ENCODE peak calls at places on chromosomes 13 and 19, in four cellular contexts. H is fibroblast of villous mesenchyme, B is Caco-2, L is cardiac fibroblast. S is an unnamed sample.

GRCh38 chr13:50969691-50970090 is 60.1 kb downstream of the RNASEH2B start:
- DNase-seq in L (no peak), B (peak; percentile 57), H (no peak), S (peak; percentile 5)

GRCh38 chr19:39381910-39382611 is 8.8 kb downstream of the PAF1 start:
- DNase-seq in L (peak; percentile 51), B (no peak), H (no peak), S (no peak)

GRCh38 chr19:38792250-38793111 is 3.5 kb downstream of the LGALS7B start:
- DNase-seq in L (no peak), H (no peak), B (no peak), S (no peak)

GRCh38 chr19:16330811-16331690 is 6.4 kb downstream of the KLF2 start:
- DNase-seq in B (no peak), L (peak; percentile 35), H (no peak), S (no peak)

GRCh38 chr19:39212377-39212742 is 8.3 kb upstream of the SYCN start:
- DNase-seq in H (no peak), B (peak; percentile 67), L (peak; percentile 38), S (no peak)

GRCh38 chr13:43730642-43731041 is 56.1 kb downstream of the ENOX1 start:
- DNase-seq in B (no peak), L (peak; percentile 82), H (peak; percentile 74), S (peak; percentile 38)

GRCh38 chr19:15869109-15869555 is 28.7 kb downstream of the CYP4F2 start:
- DNase-seq in B (peak; percentile 54), L (peak; percentile 5), H (peak; percentile 13), S (peak; percentile 35)

GRCh38 chr19:51097796-51098195 is 10.4 kb downstream of the CTU1 start:
- DNase-seq in L (no peak), B (no peak), H (no peak), S (no peak)

GRCh38 chr19:44740351-44740824 is 8.1 kb upstream of the BCL3 start:
- DNase-seq in L (no peak), B (no peak), H (no peak), S (no peak)

GRCh38 chr13:113769106-113769505 is 10.1 kb downstream of the TMEM255B start:
- DNase-seq in H (no peak), L (no peak), B (no peak), S (no peak)

GRCh38 chr13:96996886-96997285 is 2.6 kb upstream of the OXGR1 start:
- DNase-seq in B (no peak), L (no peak), H (no peak), S (no peak)

GRCh38 chr19:6811906-6812305 is 39.4 kb downstream of the VAV1 start:
- DNase-seq in H (peak; percentile 23), B (peak; percentile 36), L (peak; percentile 88), S (peak; percentile 55)

GRCh38 chr13:110705356-110705825 is 525 bp downstream of the CARS2 start:
- DNase-seq in L (peak; percentile 20), B (no peak), H (no peak), S (no peak)

GRCh38 chr19:42268704-42269517 is at the start of gene CIC:
- DNase-seq in H (peak; percentile 100), L (peak; percentile 100), B (peak; percentile 99), S (peak; percentile 100)

GRCh38 chr13:22927008-22927393 is 253.8 kb upstream of the SGCG start:
- DNase-seq in B (no peak), L (no peak), H (no peak), S (no peak)

GRCh38 chr13:51246411-51247298 is 24.5 kb downstream of the FAM124A start:
- DNase-seq in B (no peak), H (no peak), L (no peak), S (no peak)

GRCh38 chr19:9883231-9883758 is 48.2 kb downstream of the PIN1 start:
- DNase-seq in L (no peak), H (no peak), B (no peak), S (no peak)

GRCh38 chr13:25659091-25659502 is 287.3 kb downstream of the ATP8A2 start:
- DNase-seq in L (no peak), H (no peak), B (peak; percentile 19), S (no peak)

GRCh38 chr13:93814658-93815057 is 588.1 kb downstream of the GPC6 start:
- DNase-seq in B (no peak), L (no peak), H (no peak), S (no peak)

GRCh38 chr13:79225487-79226232 is 180.4 kb downstream of the RBM26 start:
- DNase-seq in B (no peak), L (peak; percentile 2), H (peak; percentile 6), S (no peak)

GRCh38 chr13:42409061-42409460 is 137.1 kb downstream of the AKAP11 start:
- DNase-seq in B (no peak), H (no peak), L (no peak), S (no peak)

GRCh38 chr13:111006508-111007031 is 91.7 kb upstream of the ANKRD10 start:
- DNase-seq in L (peak; percentile 79), B (no peak), H (peak; percentile 88), S (peak; percentile 88)

GRCh38 chr19:44212250-44212864 is at the start of gene ZNF227:
- DNase-seq in H (peak; percentile 97), L (peak; percentile 97), B (peak; percentile 93), S (peak; percentile 97)

GRCh38 chr19:6108721-6109633 is 1.3 kb downstream of the RFX2 start:
- DNase-seq in L (peak; percentile 60), B (peak; percentile 37), H (peak; percentile 53), S (peak; percentile 88)

GRCh38 chr13:66237411-66238062 is 992.6 kb downstream of the PCDH9 start:
- DNase-seq in L (no peak), H (no peak), B (no peak), S (no peak)

GRCh38 chr13:19763618-19764017 is 19.1 kb downstream of the PSPC1 start:
- DNase-seq in B (no peak), H (no peak), L (no peak), S (no peak)

GRCh38 chr19:19354932-19355331 is 34.3 kb downstream of the MAU2 start:
- DNase-seq in H (no peak), B (no peak), L (no peak), S (no peak)

GRCh38 chr13:113076681-113077401 is 28.8 kb upstream of the F7 start:
- DNase-seq in L (no peak), B (no peak), H (no peak), S (no peak)

GRCh38 chr19:6738726-6739389 is 622 bp upstream of the TRIP10 start:
- DNase-seq in H (no peak), L (peak; percentile 55), B (no peak), S (no peak)

GRCh38 chr19:58563034-58563573 is 4.7 kb upstream of the UBE2M start:
- DNase-seq in H (no peak), B (peak; percentile 80), L (peak; percentile 47), S (no peak)

GRCh38 chr19:1469200-1469935 is 9.6 kb downstream of the C19orf25 start:
- DNase-seq in L (no peak), B (peak; percentile 77), H (peak; percentile 14), S (no peak)

GRCh38 chr13:109000207-109000606 is 370.8 kb downstream of the MYO16 start:
- DNase-seq in B (no peak), L (no peak), H (no peak), S (no peak)

GRCh38 chr19:55913643-55914268 is 18.4 kb downstream of the NLRP13 start:
- DNase-seq in L (no peak), H (no peak), B (peak; percentile 25), S (no peak)
- TF ChIP-seq CTCF in L (peak; percentile 8), H (no peak), B (peak; percentile 25), S (no peak)

GRCh38 chr13:91313103-91313502 is 34.4 kb upstream of the MIR17HG start:
- DNase-seq in L (peak; percentile 30), B (peak; percentile 49), H (peak; percentile 5), S (peak; percentile 26)
- H3K4me3 ChIP-seq in L (no peak overlapping the region), B (no peak overlapping the region), H (no peak overlapping the region), S (no peak overlapping the region)

GRCh38 chr19:53809518-53810186 is 14.5 kb downstream of the NLRP12 start:
- DNase-seq in H (no peak), B (no peak), L (no peak), S (no peak)
- TF ChIP-seq CTCF in H (peak; percentile 32), B (peak; percentile 23), L (peak; percentile 30), S (no peak)

DNA sequence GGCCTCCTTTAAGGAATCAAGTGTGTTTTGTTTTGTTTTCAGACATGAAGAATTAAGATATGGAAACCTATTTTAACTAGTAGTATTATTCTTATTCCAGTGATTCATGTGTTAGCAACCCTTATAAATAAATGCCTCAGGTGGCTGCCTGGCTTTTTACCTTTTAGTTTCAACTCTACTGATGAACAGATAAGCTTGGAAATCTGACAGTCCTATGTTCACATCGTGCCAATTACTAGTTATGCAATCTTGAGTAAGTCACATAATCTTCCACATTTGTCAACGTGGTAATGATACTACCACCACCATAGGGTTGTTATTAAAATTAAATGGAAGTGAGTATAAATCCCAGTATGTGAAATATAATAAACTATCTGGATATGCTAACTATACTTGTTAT is 64.3 kb downstream of the TBC1D4 start:
- DNase-seq in B (no peak), H (no peak), L (no peak), S (no peak)
- H3K4me3 ChIP-seq in B (no peak overlapping the region), H (no peak overlapping the region), L (no peak overlapping the region), S (no peak overlapping the region)

GRCh38 chr13:103388839-103389238 is 322.6 kb upstream of the SLC10A2 start:
- DNase-seq in B (no peak), H (no peak), L (no peak), S (no peak)
- TF ChIP-seq CTCF in B (no peak), H (no peak), L (no peak), S (no peak)

DNA sequence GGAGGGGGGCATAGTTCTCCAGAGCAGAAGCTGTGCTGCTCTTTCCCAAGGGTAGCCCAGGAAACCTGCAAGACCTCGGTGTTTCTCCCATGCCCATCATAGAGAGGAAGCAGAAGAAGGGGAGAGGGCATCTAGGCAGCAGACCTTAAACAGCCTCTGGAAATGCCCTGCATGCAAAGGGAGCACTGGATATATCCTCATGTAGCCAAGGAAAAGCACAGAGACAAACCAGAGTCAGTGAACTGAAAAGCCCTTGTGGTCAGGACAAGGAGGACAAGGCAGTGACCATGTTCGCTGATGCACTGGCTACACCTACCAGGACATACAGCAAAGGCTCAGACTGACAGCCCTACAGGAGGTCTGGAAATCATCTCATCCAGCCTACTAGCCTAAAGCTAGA is 4.2 kb upstream of the TBC1D4 start:
- DNase-seq in B (no peak), L (no peak), H (no peak), S (no peak)
- H3K4me3 ChIP-seq in B (no peak overlapping the region), L (no peak overlapping the region), H (no peak overlapping the region), S (no peak overlapping the region)

S was measured in AG10803.